ENCODE peak calls at places on chromosomes 12 and 14, in nine cellular contexts. X, U, D, J, K, Y, R, V and Z are unnamed samples.

GRCh38 chr12:12461281-12461922 is 101.3 kb downstream of the DUSP16 start:
- DNase-seq in X (no peak), U (no peak), D (no peak), J (no peak), K (no peak), Y (no peak), R (no peak), V (no peak), Z (no peak)

GRCh38 chr12:77995436-77996167 is 164.9 kb downstream of the NAV3 start:
- DNase-seq in X (peak; percentile 76), U (no peak), D (no peak), J (no peak), K (peak; percentile 95), Y (peak; percentile 44), R (no peak), V (no peak), Z (peak; percentile 55)

GRCh38 chr12:12156116-12156515 is 85.4 kb downstream of the BCL2L14 start:
- DNase-seq in X (no peak), U (no peak), D (no peak), J (no peak), K (no peak), Y (no peak), R (no peak), V (no peak), Z (no peak)

GRCh38 chr12:6827982-6828670 is at the start of gene P3H3:
- DNase-seq in X (peak; percentile 15), U (no peak), D (no peak), J (no peak), K (peak; percentile 56), Y (no peak), R (no peak), V (no peak), Z (no peak)

GRCh38 chr12:116257213-116257612 is 20.3 kb downstream of the MED13L start:
- DNase-seq in X (no peak), U (no peak), D (no peak), J (no peak), K (no peak), Y (no peak), R (no peak), V (no peak), Z (no peak)

GRCh38 chr12:122423258-122424165 is 1.0 kb upstream of the CLIP1 start:
- DNase-seq in X (no peak), U (peak; percentile 69), D (no peak), J (no peak), K (peak; percentile 67), Y (no peak), R (no peak), V (no peak), Z (no peak)

GRCh38 chr14:104973215-104974145 is 4.7 kb downstream of the AHNAK2 start:
- DNase-seq in X (peak; percentile 94), U (peak; percentile 97), D (no peak), J (peak; percentile 64), K (peak; percentile 97), Y (peak; percentile 96), R (peak; percentile 87), V (peak; percentile 84), Z (no peak)

GRCh38 chr14:24171422-24172260 is at the start of gene REC8:
- DNase-seq in X (peak; percentile 71), U (peak; percentile 95), D (peak; percentile 71), J (peak; percentile 63), K (peak; percentile 96), Y (no peak), R (peak; percentile 85), V (peak; percentile 82), Z (peak; percentile 95)

GRCh38 chr12:110022980-110023633 is 23.9 kb downstream of the ANKRD13A start:
- DNase-seq in X (no peak), U (no peak), D (no peak), J (no peak), K (peak; percentile 93), Y (no peak), R (no peak), V (no peak), Z (no peak)
- H3K36me3 ChIP-seq in X (peaks cover 21% of the 10 kb centered on the region), U (no peaks in the 10 kb centered on the region), D (peaks cover 63% of the 10 kb centered on the region), J (no peaks in the 10 kb centered on the region), K (peaks cover 26% of the 10 kb centered on the region), Y (peaks cover 30% of the 10 kb centered on the region), R (peaks cover 82% of the 10 kb centered on the region), V (peaks cover 97% of the 10 kb centered on the region), Z (peaks cover 29% of the 10 kb centered on the region)

DNA sequence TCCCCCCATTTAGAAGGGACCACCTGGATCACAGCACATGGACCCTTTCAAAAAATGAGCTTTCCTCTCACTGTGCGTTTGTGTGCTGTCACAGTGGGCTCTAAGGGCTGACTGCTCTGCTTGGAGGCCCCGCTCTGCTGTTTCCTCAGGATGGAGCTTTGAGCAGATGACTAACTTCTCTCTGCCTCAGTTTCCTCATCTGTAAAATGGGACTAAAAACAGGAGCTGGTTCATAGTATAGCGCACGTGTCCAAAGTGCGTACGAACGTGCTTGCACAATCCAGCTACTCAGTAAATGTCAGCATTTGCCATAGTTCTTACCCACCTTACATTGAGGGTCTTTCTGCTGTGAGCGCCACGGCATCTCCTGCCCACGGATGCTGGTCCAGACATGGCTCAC is 12.7 kb upstream of the DNAH10 start:
- DNase-seq in X (no peak), U (no peak), D (no peak), J (no peak), K (no peak), Y (no peak), R (no peak), V (no peak), Z (no peak)
- H3K36me3 ChIP-seq in X (peaks cover 24% of the 10 kb centered on the region), U (peaks cover 12% of the 10 kb centered on the region), D (peaks cover 31% of the 10 kb centered on the region), J (no peaks in the 10 kb centered on the region), K (peaks cover 11% of the 10 kb centered on the region), Y (peaks cover 27% of the 10 kb centered on the region), R (peaks cover 68% of the 10 kb centered on the region), V (peaks cover 100% of the 10 kb centered on the region), Z (peaks cover 33% of the 10 kb centered on the region)

DNA sequence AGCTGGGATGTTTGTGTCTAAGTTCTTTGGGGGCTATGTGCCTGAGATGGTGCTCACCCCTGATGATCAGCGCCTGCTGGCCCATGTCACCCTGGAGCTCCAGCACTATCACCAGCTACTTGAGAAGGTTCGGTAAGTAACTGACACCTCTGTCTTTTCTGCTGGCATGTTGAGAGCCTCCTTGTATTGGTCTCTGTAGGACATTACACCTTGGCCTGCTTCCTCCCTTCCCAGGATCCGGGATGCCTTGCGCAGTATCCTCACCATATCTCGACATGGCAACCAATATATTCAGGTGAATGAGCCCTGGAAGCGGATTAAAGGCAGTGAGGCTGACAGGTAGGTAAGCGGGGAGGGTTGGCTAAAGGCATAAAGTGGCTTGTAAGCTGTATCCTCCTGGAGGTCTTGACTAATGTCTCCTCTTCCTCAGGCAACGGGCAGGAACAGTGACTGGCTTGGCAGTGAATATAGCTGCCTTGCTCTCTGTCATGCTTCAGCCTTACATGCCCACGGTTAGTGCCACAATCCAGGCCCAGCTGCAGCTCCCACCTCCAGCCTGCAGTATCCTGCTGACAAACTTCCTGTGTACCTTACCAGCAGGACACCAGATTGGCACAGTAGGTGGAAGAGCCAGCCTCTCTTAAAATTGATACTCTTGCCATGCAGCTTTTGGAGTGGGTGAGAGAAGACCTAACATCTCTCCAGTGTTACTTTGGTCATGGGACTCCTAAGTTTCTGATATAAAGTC is 5.4 kb downstream of the DDIT3 start:
- DNase-seq in X (no peak), U (no peak), D (no peak), J (no peak), K (no peak), Y (no peak), R (no peak), V (no peak), Z (no peak)
- H3K36me3 ChIP-seq in X (peaks cover 76% of the 10 kb centered on the region), U (peaks cover 47% of the 10 kb centered on the region), D (peaks cover 59% of the 10 kb centered on the region), J (peaks cover 5% of the 10 kb centered on the region), K (peaks cover 30% of the 10 kb centered on the region), Y (peaks cover 43% of the 10 kb centered on the region), R (peaks cover 83% of the 10 kb centered on the region), V (peaks cover 83% of the 10 kb centered on the region), Z (peaks cover 39% of the 10 kb centered on the region)

DNA sequence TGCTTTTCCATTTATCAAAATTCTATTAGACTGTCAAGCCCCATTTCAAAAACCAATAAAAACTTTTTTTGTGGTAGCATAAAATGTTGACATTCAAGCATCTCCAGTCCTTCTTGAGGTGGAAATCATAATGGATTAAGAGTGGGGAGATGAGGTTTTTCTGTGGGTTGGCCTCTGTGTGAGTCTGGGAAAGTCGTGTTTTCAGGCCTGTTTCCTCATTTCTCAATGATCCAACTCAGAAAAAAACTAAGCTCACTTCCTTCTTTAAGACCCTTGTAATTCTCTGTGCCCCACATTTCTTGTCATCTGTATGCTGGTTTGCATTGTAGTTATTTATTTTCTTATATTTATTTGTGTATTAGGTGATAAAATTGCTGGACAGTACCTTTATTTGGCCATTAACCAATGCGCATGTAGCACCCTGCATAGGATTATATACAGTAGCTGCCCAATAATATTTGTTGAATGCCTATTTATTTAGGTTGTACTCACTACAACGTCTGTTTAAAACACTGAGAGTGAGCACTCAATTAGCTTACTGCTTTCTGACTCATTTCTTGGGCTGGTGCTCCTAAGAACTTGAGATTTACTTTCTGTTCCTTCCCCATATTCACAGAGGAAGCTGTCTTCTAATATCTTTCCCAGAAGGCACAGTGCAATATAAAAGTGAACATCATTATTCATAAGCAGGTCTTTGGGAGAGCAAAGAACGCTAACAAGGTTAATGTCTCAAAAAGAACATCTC is 121.9 kb downstream of the DNAI7 start:
- DNase-seq in X (no peak), U (no peak), D (no peak), J (no peak), K (no peak), Y (no peak), R (no peak), V (no peak), Z (no peak)
- H3K36me3 ChIP-seq in X (no peaks in the 10 kb centered on the region), U (no peaks in the 10 kb centered on the region), D (peaks cover 21% of the 10 kb centered on the region), J (no peaks in the 10 kb centered on the region), K (no peaks in the 10 kb centered on the region), Y (no peaks in the 10 kb centered on the region), R (no peaks in the 10 kb centered on the region), V (no peaks in the 10 kb centered on the region), Z (peaks cover 15% of the 10 kb centered on the region)

DNA sequence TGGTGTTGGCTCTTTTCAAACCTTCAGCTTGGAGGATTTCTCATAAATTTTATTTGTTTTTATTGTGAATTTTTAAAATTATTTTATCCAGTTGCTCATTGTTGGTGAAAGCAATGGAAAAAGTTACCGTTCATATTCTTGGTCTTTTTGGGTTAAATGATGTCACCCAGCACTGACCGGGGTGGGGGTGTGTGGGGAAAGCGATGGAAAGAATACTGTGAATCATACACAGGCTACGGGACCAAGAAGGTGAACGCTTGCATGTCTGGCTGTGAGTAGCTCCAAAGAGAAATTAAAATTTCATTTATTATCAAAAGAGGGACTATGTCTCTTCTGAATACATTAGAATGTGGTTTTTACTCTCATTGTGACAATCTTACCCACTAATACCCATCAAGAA is 430.1 kb downstream of the AEBP2 start:
- DNase-seq in X (peak; percentile 59), U (no peak), D (no peak), J (no peak), K (peak; percentile 83), Y (no peak), R (no peak), V (no peak), Z (no peak)
- H3K36me3 ChIP-seq in X (no peaks in the 10 kb centered on the region), U (no peaks in the 10 kb centered on the region), D (no peaks in the 10 kb centered on the region), J (no peaks in the 10 kb centered on the region), K (no peaks in the 10 kb centered on the region), Y (no peaks in the 10 kb centered on the region), R (no peaks in the 10 kb centered on the region), V (no peaks in the 10 kb centered on the region), Z (no peaks in the 10 kb centered on the region)

DNA sequence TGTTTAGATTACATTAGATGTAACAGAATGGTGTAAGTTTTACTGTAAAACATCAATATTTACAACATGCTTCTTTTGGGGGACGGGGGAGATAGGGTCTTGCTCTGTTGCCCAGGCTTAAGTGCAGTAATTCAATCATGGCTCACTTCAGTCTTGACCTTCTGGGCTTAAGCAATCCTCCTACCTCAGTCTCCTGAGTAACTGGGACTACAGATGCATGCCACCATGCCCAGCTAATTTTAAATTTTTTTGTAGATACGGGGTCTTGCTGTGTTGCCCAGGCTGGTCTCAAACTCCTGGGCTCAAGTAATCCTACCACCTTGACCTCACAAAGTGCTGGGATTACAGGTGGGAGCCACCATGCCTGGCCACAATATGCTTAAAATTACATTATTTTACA is 23.8 kb downstream of the TUBA1A start:
- DNase-seq in X (no peak), U (no peak), D (no peak), J (no peak), K (no peak), Y (no peak), R (no peak), V (no peak), Z (no peak)
- H3K36me3 ChIP-seq in X (no peaks in the 10 kb centered on the region), U (no peaks in the 10 kb centered on the region), D (no peaks in the 10 kb centered on the region), J (no peaks in the 10 kb centered on the region), K (no peaks in the 10 kb centered on the region), Y (no peaks in the 10 kb centered on the region), R (no peaks in the 10 kb centered on the region), V (no peaks in the 10 kb centered on the region), Z (no peaks in the 10 kb centered on the region)